ENCODE peak calls at places on chromosome 12, in four cellular contexts. W is Calu3, G is colonic mucosa, F is B cell. Z is an unnamed sample.

GRCh38 chr12:6435941-6436715 is 8.6 kb upstream of the CD27 start:
- DNase-seq in W (no peak), G (no peak), F (no peak), Z (no peak)

GRCh38 chr12:50082644-50083043 is 2.5 kb upstream of the SMARCD1 start:
- DNase-seq in W (no peak), G (peak), F (no peak), Z (no peak)

GRCh38 chr12:64400041-64400440 is 4.2 kb upstream of the XPOT start:
- DNase-seq in W (no peak), G (no peak), F (no peak), Z (no peak)

GRCh38 chr12:91023326-91024004 is 18.7 kb upstream of the EPYC start:
- DNase-seq in W (no peak), G (no peak), F (no peak), Z (no peak)

GRCh38 chr12:9367828-9368227 is 159.6 kb upstream of the PZP start:
- DNase-seq in W (no peak), G (no peak), F (no peak), Z (no peak)

GRCh38 chr12:18343708-18344107 is 82.4 kb downstream of the PIK3C2G start:
- DNase-seq in W (no peak), G (peak), F (no peak), Z (no peak)

GRCh38 chr12:122917508-122918227 is 21.7 kb upstream of the VPS37B start:
- DNase-seq in W (peak), G (peak), F (no peak), Z (no peak)

GRCh38 chr12:110581951-110582285 is 1.2 kb downstream of the PPTC7 start:
- DNase-seq in W (no peak), G (peak), F (no peak), Z (no peak)

GRCh38 chr12:4434721-4435425 is 10.7 kb downstream of the FGF6 start:
- DNase-seq in W (no peak), G (peak), F (peak), Z (no peak)

GRCh38 chr12:89135976-89136634 is 216.2 kb downstream of the DUSP6 start:
- DNase-seq in W (peak), G (no peak), F (no peak), Z (no peak)

GRCh38 chr12:90183201-90183600 is 474.6 kb upstream of the ATP2B1 start:
- DNase-seq in W (no peak), G (no peak), F (no peak), Z (no peak)

GRCh38 chr12:102905229-102905628 is 11.8 kb downstream of the PAH start:
- DNase-seq in W (no peak), G (no peak), F (no peak), Z (no peak)

GRCh38 chr12:12432373-12432772 is 75.5 kb downstream of the BORCS5 start:
- DNase-seq in W (peak), G (peak), F (no peak), Z (no peak)

GRCh38 chr12:65878540-65878939 is 54.3 kb downstream of the HMGA2 start:
- DNase-seq in W (peak), G (no peak), F (no peak), Z (no peak)

GRCh38 chr12:46494424-46494823 is 121.9 kb upstream of the SLC38A2 start:
- DNase-seq in W (no peak), G (no peak), F (no peak), Z (no peak)

GRCh38 chr12:92034858-92035401 is 110.7 kb downstream of the BTG1 start:
- DNase-seq in W (peak), G (peak), F (peak), Z (peak)

GRCh38 chr12:89742337-89743022 is 33.8 kb upstream of the ATP2B1 start:
- DNase-seq in W (no peak), G (no peak), F (peak), Z (no peak)

GRCh38 chr12:32437095-32437515 is 37.7 kb downstream of the FGD4 start:
- DNase-seq in W (peak), G (no peak), F (no peak), Z (no peak)

GRCh38 chr12:100128509-100128908 is 14.2 kb downstream of the BLTP3B start:
- DNase-seq in W (peak), G (peak), F (no peak), Z (no peak)

GRCh38 chr12:81610955-81611889 is 147.9 kb downstream of the PPFIA2 start:
- DNase-seq in W (no peak), G (no peak), F (no peak), Z (no peak)

GRCh38 chr12:25712169-25712568 is 159.1 kb upstream of the LMNTD1 start:
- DNase-seq in W (no peak), G (no peak), F (no peak), Z (no peak)

GRCh38 chr12:123715151-123715676 is 3.1 kb downstream of the ATP6V0A2 start:
- DNase-seq in W (no peak), G (no peak), F (no peak), Z (peak)

GRCh38 chr12:104414581-104415305 is 42.0 kb upstream of the CHST11 start:
- DNase-seq in W (no peak), G (no peak), F (peak), Z (peak)

GRCh38 chr12:80821513-80822000 is 104.8 kb downstream of the MYF5 start:
- DNase-seq in W (no peak), G (no peak), F (no peak), Z (no peak)

GRCh38 chr12:124517260-124518050 is 50.0 kb downstream of the NCOR2 start:
- DNase-seq in W (peak), G (peak), F (no peak), Z (no peak)

GRCh38 chr12:3453947-3454675 is 36.9 kb upstream of the PRMT8 start:
- DNase-seq in W (peak), G (no peak), F (no peak), Z (no peak)

GRCh38 chr12:105289114-105289904 is 41.2 kb upstream of the C12orf75 start:
- DNase-seq in W (no peak), G (no peak), F (no peak), Z (no peak)

GRCh38 chr12:124289634-124290600 is 5.0 kb upstream of the RFLNA start:
- DNase-seq in W (no peak), G (no peak), F (no peak), Z (no peak)

GRCh38 chr12:106309671-106310313 is 7.3 kb downstream of the TCP11L2 start:
- DNase-seq in W (peak), G (no peak), F (no peak), Z (no peak)

GRCh38 chr12:124833693-124834122 is 30.0 kb downstream of the SCARB1 start:
- DNase-seq in W (no peak), G (no peak), F (no peak), Z (no peak)

GRCh38 chr12:52461693-52462092 is 9.7 kb upstream of the KRT6B start:
- DNase-seq in W (no peak), G (no peak), F (no peak), Z (no peak)

GRCh38 chr12:2140858-2141519 is 88.2 kb downstream of the CACNA1C start:
- DNase-seq in W (no peak), G (no peak), F (no peak), Z (no peak)

GRCh38 chr12:70876952-70877351 is 43.6 kb downstream of the PTPRR start:
- DNase-seq in W (no peak), G (no peak), F (no peak), Z (no peak)
- TF ChIP-seq CTCF in W (no peak), G (no peak), F (no peak), Z (no peak)

DNA sequence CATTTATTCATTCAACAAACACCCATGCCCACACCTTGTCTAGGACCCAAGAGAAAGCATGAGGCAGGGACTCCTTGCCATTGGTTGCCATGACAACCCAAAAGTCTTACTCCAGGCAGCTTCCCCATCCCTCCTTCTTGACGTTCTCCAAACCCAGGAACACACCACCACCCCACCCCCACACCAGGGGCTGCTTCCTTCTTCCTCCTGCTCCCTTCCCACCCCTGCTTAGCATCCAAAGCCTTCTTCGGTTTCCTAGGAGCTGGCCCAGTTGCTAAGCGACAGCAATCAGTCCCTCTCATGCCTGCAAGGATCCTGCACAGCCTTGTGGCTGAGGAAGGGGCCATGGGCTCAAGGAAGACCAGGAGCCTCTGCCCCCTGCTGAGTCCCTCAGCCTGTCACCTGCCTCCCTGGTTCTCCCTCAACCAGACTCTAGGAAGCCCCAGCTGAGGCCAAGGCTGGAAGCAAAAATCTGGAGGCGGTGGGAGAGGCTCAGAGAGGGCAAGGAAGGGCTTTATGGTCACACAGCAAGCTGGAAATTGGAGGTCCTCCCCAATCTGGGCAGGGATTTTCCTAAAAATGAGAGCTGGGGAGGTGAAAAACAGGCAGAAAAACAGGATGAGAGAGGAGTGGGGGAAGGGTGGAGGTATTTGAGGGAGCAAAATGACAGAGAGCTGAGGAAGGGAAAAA is 15.4 kb downstream of the RASAL1 start:
- DNase-seq in W (no peak), G (no peak), F (no peak), Z (no peak)
- TF ChIP-seq CTCF in W (no peak), G (no peak), F (no peak), Z (no peak)

GRCh38 chr12:31309279-31309678 is 16.7 kb downstream of the SINHCAF start:
- DNase-seq in W (no peak), G (no peak), F (no peak), Z (no peak)
- TF ChIP-seq CTCF in W (no peak), G (no peak), F (no peak), Z (no peak)

DNA sequence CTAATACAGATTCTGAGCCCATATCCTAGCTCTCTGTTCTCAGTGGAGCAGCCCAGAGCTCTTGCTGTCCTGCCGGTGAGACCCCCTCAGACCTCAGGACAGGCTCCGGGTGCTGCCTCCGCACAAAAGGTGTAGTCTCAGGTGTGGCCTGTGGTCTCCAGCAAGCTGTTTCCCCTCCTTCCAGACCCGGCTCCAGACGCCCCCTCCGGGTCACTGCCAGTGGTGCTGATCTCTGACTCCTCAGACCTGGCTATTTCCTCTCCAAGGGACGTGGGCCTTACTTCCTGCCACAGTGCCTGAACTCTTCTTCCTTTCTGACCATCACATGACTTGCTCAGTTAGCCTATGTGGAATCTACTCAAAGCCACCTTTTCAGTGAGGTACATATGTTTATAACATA is 337.5 kb downstream of the GLT1D1 start:
- DNase-seq in W (no peak), G (no peak), F (no peak), Z (no peak)
- TF ChIP-seq CTCF in W (no peak), G (no peak), F (no peak), Z (no peak)

GRCh38 chr12:98951401-98951800 is 306.3 kb downstream of the APAF1 start:
- DNase-seq in W (no peak), G (no peak), F (no peak), Z (no peak)

GRCh38 chr12:98954506-98954905 is 309.4 kb downstream of the APAF1 start:
- DNase-seq in W (no peak), G (no peak), F (no peak), Z (no peak)

GRCh38 chr12:98955284-98955683 is 310.2 kb downstream of the APAF1 start:
- DNase-seq in W (peak), G (no peak), F (no peak), Z (peak)
- TF ChIP-seq CTCF in W (peak), G (no peak), F (peak), Z (peak)

GRCh38 chr12:118034429-118035193 is 18.1 kb downstream of the RFC5 start:
- DNase-seq in W (peak), G (peak), F (no peak), Z (no peak)
- TF ChIP-seq CTCF in W (peak), G (peak), F (no peak), Z (no peak)

DNA sequence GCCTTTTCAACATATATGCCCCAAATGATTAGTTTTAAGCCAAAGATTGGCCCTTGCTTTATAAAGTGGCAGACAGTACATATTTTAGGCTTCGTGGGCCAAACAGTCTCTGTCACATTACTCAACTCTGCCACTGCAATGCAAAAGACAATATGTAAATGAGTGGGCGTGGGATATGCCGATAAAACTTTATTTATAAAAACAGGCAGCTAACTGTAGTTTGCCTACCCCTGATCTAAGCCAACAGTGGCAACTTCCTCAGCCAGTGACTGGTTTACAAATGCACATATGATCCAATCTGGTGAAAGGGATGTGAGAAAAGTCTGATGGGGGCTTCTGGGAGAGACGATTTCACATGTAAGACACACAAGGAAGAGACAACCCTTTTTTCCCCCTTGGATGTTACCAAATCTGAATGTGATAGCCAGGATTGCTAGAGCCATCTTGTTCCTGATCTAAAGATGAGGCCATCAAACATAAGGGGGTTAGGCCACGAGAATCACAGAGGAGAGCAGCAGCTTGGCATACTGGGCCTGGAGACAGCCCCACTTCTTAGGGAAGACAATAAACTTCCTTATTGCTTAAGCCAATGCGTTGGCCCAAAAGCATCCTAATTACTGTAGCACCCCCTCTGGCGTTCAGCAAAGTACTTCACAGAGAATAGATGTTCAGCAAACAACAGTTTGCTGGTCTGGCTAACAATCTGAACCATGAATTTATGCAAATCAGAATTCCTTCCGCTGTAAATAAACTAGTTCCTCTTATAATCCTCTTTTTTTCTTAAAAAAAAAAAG is 75.2 kb upstream of the TMCC3 start:
- DNase-seq in W (peak), G (peak), F (peak), Z (no peak)
- TF ChIP-seq CTCF in W (no peak), G (peak), F (peak), Z (peak)

GRCh38 chr12:21988619-21989018 is 47.4 kb upstream of the ABCC9 start:
- DNase-seq in W (no peak), G (no peak), F (no peak), Z (no peak)

GRCh38 chr12:21987786-21988185 is 46.6 kb upstream of the ABCC9 start:
- DNase-seq in W (no peak), G (no peak), F (no peak), Z (no peak)

GRCh38 chr12:21992823-21993222 is 51.6 kb upstream of the ABCC9 start:
- DNase-seq in W (no peak), G (peak), F (no peak), Z (peak)

GRCh38 chr12:21991526-21991925 is 50.3 kb upstream of the ABCC9 start:
- DNase-seq in W (no peak), G (no peak), F (no peak), Z (no peak)

DNA sequence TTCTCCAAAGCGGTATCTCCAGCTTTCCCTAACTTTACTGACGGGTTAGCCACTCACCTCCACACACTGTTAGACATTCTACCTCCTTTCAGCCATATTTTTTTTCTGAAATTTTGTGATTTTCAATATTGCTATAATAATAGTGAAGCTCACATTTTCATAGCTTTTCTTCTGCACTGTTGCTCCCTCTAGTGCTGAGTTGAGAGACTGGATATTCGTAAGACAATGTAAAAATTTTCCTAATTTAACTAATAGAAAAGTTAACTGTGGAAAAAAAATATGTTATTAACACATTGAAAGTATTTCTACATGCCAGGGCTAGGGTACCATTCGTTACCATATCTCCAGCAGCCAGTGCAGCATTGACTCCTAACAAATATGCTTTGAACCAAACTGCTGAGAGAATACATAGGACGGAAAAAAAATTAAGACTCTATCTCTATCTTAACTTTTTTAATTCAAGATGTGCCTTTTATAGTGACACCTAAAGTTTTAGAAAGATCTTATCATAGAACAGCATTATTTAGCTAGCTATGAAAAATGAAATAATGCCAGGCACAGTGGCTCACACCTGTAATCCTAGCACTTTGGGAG is 48.7 kb upstream of the ABCC9 start:
- DNase-seq in W (peak), G (no peak), F (no peak), Z (peak)
- TF ChIP-seq CTCF in W (peak), G (peak), F (no peak), Z (peak)